ENCODE peak calls at places on chromosome 2, in eight cellular contexts. U is stimulated activated CD4-positive, alpha-beta T cell treated with anti-CD3 and anti-CD28 coated beads, Interleukin-15, amount 100 ng/mL, for 24 hours; A is ecto neural progenitor cell; C is left ventricle myocardium inferior; S is NAMALWA; O is Kasumi-1; B is stimulated activated CD8-positive, alpha-beta memory T cell treated with anti-CD3 and anti-CD28 coated beads, Interleukin-4, amount 100 ng/mL, for 1 hour; R is activated T-cell treated with anti-CD3 and anti-CD28 coated beads for 4 hours. M is an unnamed sample.

GRCh38 chr2:45207105-45207504 is 197.9 kb upstream of the SIX2 start:
- DNase-seq in S (no peak), O (peak), C (no peak), R (no peak), U (no peak), B (no peak), A (no peak), M (no peak)

GRCh38 chr2:201532686-201533304 is 81.3 kb downstream of the STRADB start:
- DNase-seq in O (no peak), B (no peak), U (peak), S (no peak), C (no peak), A (no peak), R (no peak), M (no peak)

GRCh38 chr2:219058541-219059374 is 2.0 kb downstream of the IHH start:
- DNase-seq in R (no peak), O (no peak), U (peak), S (no peak), A (peak), B (no peak), C (peak), M (no peak)

GRCh38 chr2:42961385-42961800 is 169.0 kb upstream of the HAAO start:
- DNase-seq in B (no peak), R (no peak), C (peak), A (no peak), S (peak), U (no peak), O (peak), M (no peak)

GRCh38 chr2:68167186-68167585 is 9.5 kb downstream of the PNO1 start:
- DNase-seq in U (no peak), B (no peak), R (no peak), C (no peak), O (no peak), S (no peak), A (no peak), M (no peak)

GRCh38 chr2:234884591-234884990 is 67.2 kb upstream of the SH3BP4 start:
- DNase-seq in S (no peak), C (no peak), U (no peak), R (no peak), O (no peak), B (no peak), A (no peak), M (no peak)

GRCh38 chr2:215906458-215906857 is 106.9 kb downstream of the MREG start:
- DNase-seq in S (no peak), A (no peak), U (no peak), R (no peak), C (no peak), B (no peak), O (no peak), M (no peak)

GRCh38 chr2:8677646-8678592 is 3.9 kb upstream of the ID2 start:
- DNase-seq in U (peak), O (no peak), R (no peak), A (peak), B (no peak), S (peak), C (peak), M (no peak)

GRCh38 chr2:240066489-240066888 is 13.2 kb upstream of the OR6B3 start:
- DNase-seq in C (no peak), B (no peak), R (no peak), A (no peak), O (no peak), U (no peak), S (no peak), M (no peak)

GRCh38 chr2:239942090-239942489 is 83.1 kb downstream of the NDUFA10 start:
- DNase-seq in R (no peak), O (no peak), B (no peak), U (no peak), C (peak), A (no peak), S (no peak), M (no peak)

GRCh38 chr2:9844581-9844980 is 1.3 kb downstream of the TAF1B start:
- DNase-seq in B (no peak), U (no peak), A (no peak), C (no peak), R (no peak), S (peak), O (no peak), M (no peak)

GRCh38 chr2:237542001-237542704 is 24.2 kb upstream of the PRLH start:
- DNase-seq in U (no peak), R (no peak), A (no peak), B (no peak), S (no peak), C (no peak), O (no peak), M (no peak)

GRCh38 chr2:43481927-43482542 is 113.8 kb downstream of the THADA start:
- DNase-seq in A (no peak), S (no peak), C (no peak), R (no peak), U (no peak), O (no peak), B (no peak), M (no peak)

GRCh38 chr2:28390857-28391563 is 1.6 kb upstream of the FOSL2 start:
- DNase-seq in O (peak), R (no peak), B (no peak), S (no peak), A (peak), C (peak), U (no peak), M (no peak)

GRCh38 chr2:164589522-164589921 is 31.8 kb downstream of the GRB14 start:
- DNase-seq in B (no peak), O (no peak), S (no peak), U (no peak), R (no peak), A (no peak), C (no peak), M (no peak)

GRCh38 chr2:235666240-235666781 is 172.5 kb downstream of the AGAP1 start:
- DNase-seq in U (no peak), R (no peak), A (no peak), S (no peak), O (no peak), B (no peak), C (no peak), M (no peak)

GRCh38 chr2:231928481-231928880 is 2.3 kb upstream of the NPPC start:
- DNase-seq in S (no peak), A (peak), O (no peak), C (no peak), R (no peak), U (no peak), B (no peak), M (no peak)

GRCh38 chr2:6986251-6986893 is 69.2 kb downstream of the RNF144A start:
- DNase-seq in O (peak), A (peak), B (no peak), S (no peak), C (no peak), U (no peak), R (no peak), M (no peak)

GRCh38 chr2:209380278-209380677 is 43.6 kb upstream of the MAP2 start:
- DNase-seq in O (no peak), U (no peak), B (no peak), C (no peak), S (peak), R (no peak), A (no peak), M (no peak)

GRCh38 chr2:174117951-174118930 is 130.1 kb downstream of the OLA1 start:
- DNase-seq in C (no peak), B (no peak), A (no peak), S (no peak), U (no peak), R (no peak), O (no peak), M (no peak)

M was measured in activated T-helper 2 cell treated with anti-CD3 and anti-CD28 coated beads, Interferon-gamma antibody, Interleukin-2, Interleukin-4, amounts not matched to agents 10 μg/mL and 5 μg/mL and 100 μg/mL, durations not matched to agents 14 hours and 24 hours and 36 hours.